ENCODE peak calls at places on chromosomes 4 and X, in five cellular contexts. S is NCI-H1930; X is colonic mucosa; Z is activated naive CD4-positive, alpha-beta T cell treated with anti-CD3 and anti-CD28 coated beads, Interleukin-2, amount 50 U/mL, for 72 hours; T is activated naive CD8-positive, alpha-beta T cell treated with anti-CD3 and anti-CD28 coated beads, Interleukin-2, amount 50 U/mL, for 24 hours. H is an unnamed sample.

GRCh38 chrX:144732588-144732987 is 514.7 kb upstream of the SPANXN1 start:
- DNase-seq in S (no peak), X (no peak), Z (no peak), T (no peak), H (no peak)

GRCh38 chrX:636971-637659 is 6.5 kb downstream of the SHOX start:
- DNase-seq in S (no peak), X (no peak), Z (no peak), T (no peak), H (no peak)

GRCh38 chr4:2834001-2834921 is 9.4 kb upstream of the ADD1 start:
- DNase-seq in S (no peak), X (no peak), Z (peak; percentile 40), T (no peak), H (no peak)

GRCh38 chr4:113209153-113209552 is 159.7 kb downstream of the ANK2 start:
- DNase-seq in S (no peak), X (no peak), Z (no peak), T (no peak), H (no peak)

GRCh38 chrX:113059714-113060113 is 219.1 kb upstream of the AMOT start:
- DNase-seq in S (no peak), X (no peak), Z (no peak), T (no peak), H (no peak)

GRCh38 chr4:176350671-176351070 is 30.9 kb downstream of the SPCS3 start:
- DNase-seq in S (no peak), X (no peak), Z (no peak), T (no peak), H (no peak)

GRCh38 chr4:173051697-173052096 is 116.9 kb upstream of the GALNT7 start:
- DNase-seq in S (no peak), X (no peak), Z (no peak), T (no peak), H (peak; percentile 27)

GRCh38 chrX:108494416-108495095 is 54.9 kb downstream of the COL4A5 start:
- DNase-seq in S (no peak), X (no peak), Z (no peak), T (no peak), H (no peak)

GRCh38 chrX:45172890-45173289 is 27.8 kb downstream of the DIPK2B start:
- DNase-seq in S (no peak), X (no peak), Z (no peak), T (no peak), H (peak; percentile 7)

GRCh38 chr4:140049924-140050681 is 103.9 kb downstream of the MAML3 start:
- DNase-seq in S (peak; percentile 47), X (no peak), Z (no peak), T (no peak), H (no peak)

GRCh38 chr4:185016946-185017797 is 1.1 kb upstream of the HELT start:
- DNase-seq in S (no peak), X (no peak), Z (no peak), T (no peak), H (no peak)

GRCh38 chr4:79865253-79865652 is 207.8 kb downstream of the ANTXR2 start:
- DNase-seq in S (no peak), X (no peak), Z (no peak), T (no peak), H (no peak)

GRCh38 chrX:32582729-32583128 is 628.6 kb downstream of the DMD start:
- DNase-seq in S (no peak), X (no peak), Z (no peak), T (no peak), H (no peak)

GRCh38 chrX:42615161-42615563 is 162.8 kb downstream of the PPP1R2C start:
- DNase-seq in S (no peak), X (peak; percentile 73), Z (no peak), T (peak; percentile 8), H (no peak)

GRCh38 chr4:4518747-4519146 is 23.1 kb downstream of the STX18 start:
- DNase-seq in S (no peak), X (no peak), Z (no peak), T (no peak), H (no peak)

GRCh38 chr4:53476232-53477037 is 99.0 kb downstream of the FIP1L1 start:
- DNase-seq in S (no peak), X (no peak), Z (no peak), T (no peak), H (no peak)

GRCh38 chr4:89024051-89024675 is 32.8 kb downstream of the FAM13A start:
- DNase-seq in S (peak; percentile 78), X (peak; percentile 77), Z (no peak), T (peak; percentile 34), H (peak; percentile 82)

GRCh38 chrX:49155900-49156837 is 6.4 kb upstream of the MAGIX start:
- DNase-seq in S (peak; percentile 83), X (peak; percentile 91), Z (peak; percentile 85), T (peak; percentile 83), H (peak; percentile 88)

GRCh38 chr4:136713140-136713539 is 819.2 kb downstream of the PCDH18 start:
- DNase-seq in S (no peak), X (no peak), Z (no peak), T (no peak), H (no peak)

GRCh38 chrX:69238153-69238959 is 73.1 kb upstream of the PJA1 start:
- DNase-seq in S (no peak), X (no peak), Z (no peak), T (no peak), H (no peak)

GRCh38 chrX:31871989-31872388 is 800.1 kb upstream of the FTHL17 start:
- DNase-seq in S (no peak), X (no peak), Z (no peak), T (no peak), H (peak; percentile 49)